ENCODE peak calls at places on chromosomes 16 and 17, in six cellular contexts. S is HCT116; I is activated CD4-positive, alpha-beta T cell treated with anti-CD3 and anti-CD28 coated beads for 36 hours; D is naive thymus-derived CD4-positive, alpha-beta T cell; R is midbrain; M is RKO. V is an unnamed sample.

GRCh38 chr17:73595068-73595865 is 49.0 kb downstream of the SDK2 start:
- DNase-seq in S (no peak), I (peak), D (no peak), R (peak), M (no peak), V (no peak)

GRCh38 chr17:37833237-37833859 is 88.5 kb upstream of the HNF1B start:
- DNase-seq in S (no peak), I (peak), D (no peak), R (no peak), M (no peak), V (no peak)

GRCh38 chr17:39603304-39604016 is 4.3 kb downstream of the NEUROD2 start:
- DNase-seq in S (no peak), I (no peak), D (no peak), R (no peak), M (no peak), V (no peak)

GRCh38 chr17:77089118-77089477 is 51.7 kb upstream of the SEC14L1 start:
- DNase-seq in S (no peak), I (no peak), D (no peak), R (no peak), M (peak), V (no peak)

GRCh38 chr17:61579961-61580360 is 11.1 kb downstream of the NACA2 start:
- DNase-seq in S (no peak), I (no peak), D (no peak), R (no peak), M (no peak), V (no peak)

GRCh38 chr16:21071741-21072140 is 78.9 kb downstream of the DNAH3 start:
- DNase-seq in S (no peak), I (no peak), D (no peak), R (no peak), M (no peak), V (no peak)

GRCh38 chr17:72249441-72249840 is 128.6 kb downstream of the SOX9 start:
- DNase-seq in S (no peak), I (no peak), D (no peak), R (no peak), M (no peak), V (no peak)

GRCh38 chr16:49524578-49525315 is 151.1 kb downstream of the C16orf78 start:
- DNase-seq in S (no peak), I (no peak), D (no peak), R (no peak), M (no peak), V (no peak)

GRCh38 chr16:85173077-85173980 is 61.1 kb upstream of the CIBAR2 start:
- DNase-seq in S (peak), I (no peak), D (no peak), R (no peak), M (peak), V (no peak)

V was measured in CD4-positive, CD25-positive, alpha-beta regulatory T cell.